ENCODE peak calls at places on chromosomes 12 and 14, in ten cellular contexts. A is SK-N-SH, R is stomach, P is AG10803, N is HFF-Myc, X is nephron progenitor cell, Z is HFFc6, H is endothelial cell, O is AG04450, U is PC-3. B is an unnamed sample.

GRCh38 chr14:61470954-61471279 is 149.5 kb downstream of the PRKCH start:
- DNase-seq in Z (no peak), U (no peak), H (no peak), P (no peak), O (no peak), N (no peak), R (no peak), A (no peak), X (no peak), B (no peak)

GRCh38 chr14:103867523-103867953 is 20.2 kb upstream of the PPP1R13B start:
- DNase-seq in N (no peak), X (no peak), Z (no peak), A (peak), P (no peak), R (peak), U (no peak), H (no peak), O (no peak), B (no peak)

GRCh38 chr12:26274441-26275312 is 79.3 kb downstream of the SSPN start:
- DNase-seq in Z (peak), O (peak), U (peak), X (no peak), H (no peak), P (peak), A (peak), R (peak), N (peak), B (peak)

GRCh38 chr12:8948711-8949524 is 527 bp downstream of the M6PR start:
- DNase-seq in A (peak), X (peak), R (no peak), N (no peak), O (no peak), U (peak), H (peak), P (peak), Z (peak), B (peak)

GRCh38 chr12:114676142-114676741 is 7.7 kb downstream of the TBX3 start:
- DNase-seq in P (no peak), A (no peak), U (peak), O (no peak), Z (no peak), R (no peak), H (no peak), X (no peak), N (no peak), B (no peak)

GRCh38 chr14:72907886-72908285 is 14.0 kb upstream of the DPF3 start:
- DNase-seq in U (peak), A (no peak), X (no peak), Z (peak), R (no peak), N (peak), P (peak), H (no peak), O (no peak), B (no peak)

GRCh38 chr12:101564912-101565311 is 29.9 kb upstream of the MYBPC1 start:
- DNase-seq in O (no peak), A (peak), P (no peak), R (no peak), H (no peak), Z (no peak), U (no peak), N (no peak), X (no peak), B (no peak)

GRCh38 chr12:76375939-76376338 is 27.7 kb upstream of the BBS10 start:
- DNase-seq in X (no peak), O (no peak), N (no peak), P (peak), Z (no peak), H (no peak), R (no peak), A (no peak), U (peak), B (no peak)

GRCh38 chr12:48814313-48815280 is 3.7 kb upstream of the CACNB3 start:
- DNase-seq in R (peak), P (peak), A (peak), O (no peak), U (peak), H (peak), N (peak), Z (peak), X (peak), B (peak)

GRCh38 chr12:54988402-54989054 is 4.0 kb upstream of the TESPA1 start:
- DNase-seq in X (no peak), P (peak), R (peak), H (no peak), U (peak), O (no peak), Z (peak), N (no peak), A (no peak), B (no peak)

GRCh38 chr14:71322660-71323250 is 415.5 kb downstream of the PCNX1 start:
- DNase-seq in A (peak), N (peak), U (peak), Z (peak), R (no peak), P (peak), H (no peak), O (no peak), X (no peak), B (no peak)

GRCh38 chr14:35320472-35320871 is 28.3 kb downstream of the PSMA6 start:
- DNase-seq in X (no peak), A (no peak), R (no peak), H (no peak), O (no peak), N (no peak), Z (no peak), U (no peak), P (no peak), B (no peak)

GRCh38 chr14:103527408-103528157 is 1.4 kb upstream of the TRMT61A start:
- DNase-seq in R (no peak), X (no peak), U (no peak), Z (peak), P (peak), N (no peak), A (no peak), O (no peak), H (no peak), B (peak)

GRCh38 chr12:114967187-114967586 is 283.2 kb upstream of the TBX3 start:
- DNase-seq in N (no peak), A (no peak), X (no peak), R (no peak), H (no peak), O (no peak), Z (no peak), P (peak), U (no peak), B (no peak)

GRCh38 chr12:46553266-46553665 is 180.7 kb upstream of the SLC38A2 start:
- DNase-seq in N (no peak), P (peak), O (no peak), Z (peak), X (no peak), A (no peak), U (peak), H (no peak), R (no peak), B (no peak)

GRCh38 chr12:3523058-3523457 is 32.1 kb downstream of the PRMT8 start:
- DNase-seq in P (no peak), N (no peak), A (no peak), U (peak), H (no peak), O (no peak), Z (no peak), R (no peak), X (no peak), B (no peak)

GRCh38 chr12:41441180-41441579 is 253.1 kb downstream of the PDZRN4 start:
- DNase-seq in O (no peak), H (no peak), U (no peak), P (no peak), A (no peak), X (no peak), R (no peak), Z (no peak), N (no peak), B (no peak)

GRCh38 chr12:51904951-51905471 is 2.3 kb upstream of the ACVRL1 start:
- DNase-seq in N (no peak), Z (peak), X (no peak), P (peak), U (no peak), H (no peak), A (peak), O (no peak), R (no peak), B (no peak)

GRCh38 chr14:105880616-105881015 is 354.2 kb downstream of the TMEM121 start:
- DNase-seq in O (no peak), H (no peak), Z (no peak), X (no peak), N (no peak), P (no peak), A (no peak), R (peak), U (no peak), B (no peak)

GRCh38 chr12:131828671-131829350 is 618 bp downstream of the MMP17 start:
- DNase-seq in H (peak), U (peak), X (no peak), R (no peak), Z (no peak), O (no peak), A (peak), P (no peak), N (no peak), B (peak)
- TF ChIP-seq CTCF in H (no peak), U (no peak), X (no peak), R (no peak), Z (no peak), O (no peak), A (no peak), P (no peak), N (no peak), B (no peak)

GRCh38 chr12:112759786-112760185 is 31.8 kb upstream of the RPH3A start:
- DNase-seq in H (no peak), O (no peak), Z (no peak), R (no peak), A (no peak), N (no peak), X (no peak), P (no peak), U (peak), B (no peak)
- TF ChIP-seq CTCF in H (no peak), O (no peak), Z (no peak), R (no peak), A (no peak), N (no peak), X (no peak), P (no peak), U (no peak), B (no peak)

GRCh38 chr12:98422809-98423208 is 92.6 kb upstream of the TMPO start:
- DNase-seq in U (peak), P (no peak), R (no peak), H (peak), A (no peak), N (no peak), Z (no peak), X (peak), O (no peak), B (no peak)
- TF ChIP-seq CTCF in U (peak), P (peak), R (peak), H (peak), A (no peak), N (peak), Z (peak), X (peak), O (peak), B (no peak)

DNA sequence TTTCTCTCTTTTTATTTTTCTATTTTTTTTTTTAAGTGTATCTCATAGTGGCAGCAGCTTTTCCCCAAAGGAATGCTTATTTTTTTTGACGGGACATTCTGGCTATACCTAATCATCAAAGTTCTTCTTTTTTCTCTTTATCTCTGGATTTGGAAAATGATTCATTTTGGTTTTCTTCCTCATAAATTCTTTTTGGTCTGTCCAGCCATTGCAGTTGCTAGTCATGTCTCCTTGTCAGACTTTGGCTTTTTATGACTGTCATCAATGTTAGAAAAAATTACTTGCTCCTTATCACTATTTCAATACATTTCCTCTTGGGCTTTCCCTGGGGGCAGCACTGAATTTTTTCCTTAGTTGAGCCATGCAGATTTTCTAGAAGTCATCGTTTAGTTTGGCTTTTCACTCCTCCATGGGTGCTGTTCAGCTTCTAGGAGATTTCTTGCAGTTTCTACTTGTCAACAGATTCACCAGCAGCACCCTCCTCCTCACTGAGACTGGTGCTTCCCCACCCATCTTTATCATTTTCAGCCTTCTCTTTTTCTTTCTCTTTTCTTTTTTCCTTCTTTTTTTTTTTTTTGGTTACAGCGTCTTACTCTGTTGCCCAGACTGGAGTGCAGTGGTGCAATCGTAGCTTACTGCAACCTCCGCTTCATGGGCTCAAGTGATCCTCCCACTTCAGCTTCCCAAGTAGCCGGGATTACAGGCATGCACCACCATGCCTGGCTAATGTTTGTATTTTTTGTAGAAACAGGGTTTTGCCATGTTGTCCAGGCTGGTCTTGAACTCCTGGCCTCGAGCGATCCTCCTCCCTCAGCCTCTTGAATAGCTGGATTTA is 5.2 kb downstream of the ADIPOR2 start:
- DNase-seq in P (no peak), H (no peak), R (no peak), O (no peak), X (no peak), A (no peak), Z (peak), U (no peak), N (no peak), B (no peak)
- TF ChIP-seq CTCF in P (no peak), H (no peak), R (no peak), O (no peak), X (no peak), A (no peak), Z (no peak), U (no peak), N (no peak), B (no peak)

DNA sequence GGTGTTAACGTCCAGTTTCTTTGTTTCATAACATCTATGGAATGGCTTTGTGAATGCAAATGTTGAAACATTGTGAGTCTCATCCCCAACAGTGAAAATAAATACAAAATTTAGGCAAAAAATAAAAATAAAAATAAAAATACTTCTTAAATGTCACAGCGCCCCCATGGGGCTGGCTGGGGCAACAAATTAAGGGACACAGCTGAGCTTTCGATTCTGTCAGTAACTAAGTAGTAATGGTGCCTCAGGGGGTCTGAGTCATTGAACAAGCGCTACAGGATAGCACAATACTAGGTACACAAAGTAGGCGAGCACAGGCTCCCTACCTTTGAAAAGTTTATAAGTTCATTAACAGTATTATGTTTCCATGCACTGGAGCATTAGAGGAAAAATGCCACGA is 667.3 kb downstream of the DIO2 start:
- DNase-seq in X (no peak), P (no peak), A (peak), Z (peak), N (no peak), O (no peak), H (peak), R (no peak), U (peak), B (no peak)
- TF ChIP-seq CTCF in X (peak), P (peak), A (peak), Z (peak), N (no peak), O (peak), H (peak), R (no peak), U (peak), B (no peak)

GRCh38 chr12:57489157-57489641 is 1.3 kb downstream of the MARS1 start:
- DNase-seq in X (no peak), Z (peak), A (no peak), N (no peak), O (no peak), P (peak), H (no peak), U (no peak), R (no peak), B (no peak)

GRCh38 chr12:57488397-57489156 is 709 bp downstream of the MARS1 start:
- DNase-seq in Z (no peak), U (no peak), H (no peak), X (no peak), P (no peak), N (no peak), O (no peak), A (peak), R (no peak), B (no peak)

GRCh38 chr12:57485695-57486094 is 2.2 kb upstream of the MARS1 start:
- DNase-seq in P (no peak), Z (no peak), X (no peak), R (no peak), H (no peak), U (no peak), A (no peak), O (no peak), N (no peak), B (no peak)

GRCh38 chr12:57487055-57487596 is 742 bp upstream of the MARS1 start:
- DNase-seq in H (no peak), A (no peak), R (no peak), O (no peak), N (no peak), P (no peak), Z (no peak), X (no peak), U (no peak), B (no peak)

DNA sequence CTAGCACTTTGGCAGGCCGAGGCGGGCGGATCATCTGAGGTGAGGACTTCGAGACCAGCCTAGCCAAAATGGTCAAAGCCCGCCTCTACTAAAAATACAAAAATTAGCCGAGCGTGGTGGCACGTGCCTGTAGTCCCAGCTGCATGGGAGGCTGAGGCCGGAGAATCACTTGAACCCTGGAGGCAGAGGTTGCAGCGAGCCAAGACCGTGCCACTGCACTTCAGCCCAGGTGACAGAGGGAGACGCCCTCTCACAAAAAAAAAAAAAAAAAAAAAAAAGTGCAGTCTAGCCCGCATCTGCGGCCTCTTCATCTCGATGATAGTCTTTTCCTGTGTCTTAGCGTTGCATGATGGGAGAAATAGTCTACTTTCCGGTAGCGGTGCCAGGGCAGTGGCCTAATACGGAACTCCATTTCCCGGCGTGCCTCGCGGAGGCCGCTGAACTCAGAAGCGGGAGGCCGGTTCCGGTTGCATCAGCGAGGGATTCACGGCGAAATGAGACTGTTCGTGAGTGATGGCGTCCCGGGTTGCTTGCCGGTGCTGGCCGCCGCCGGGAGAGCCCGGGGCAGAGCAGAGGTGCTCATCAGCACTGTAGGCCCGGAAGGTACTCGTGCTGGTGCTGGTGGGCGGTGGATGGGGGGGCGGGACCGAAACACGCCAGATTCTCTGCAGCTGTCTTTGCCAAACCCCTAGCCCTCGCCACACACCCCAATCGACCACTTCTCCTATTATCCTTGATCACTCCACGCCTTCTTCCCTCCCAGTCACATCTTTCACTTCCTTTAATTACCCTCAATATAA is at the start of gene MARS1:
- DNase-seq in H (peak), N (peak), R (peak), U (peak), O (peak), A (peak), P (peak), Z (peak), X (peak), B (peak)
- TF ChIP-seq CTCF in H (no peak), N (no peak), R (no peak), U (peak), O (no peak), A (peak), P (no peak), Z (no peak), X (no peak), B (no peak)